ENCODE peak calls at places on chromosomes 7 and 10, in ten cellular contexts. M is stimulated activated CD4-positive, alpha-beta T cell treated with anti-CD3 and anti-CD28 coated beads, Interleukin-12 subunit alpha, Interleukin-12 subunit beta, amount 100 ng/mL, for 24 hours; W is CD8-positive, alpha-beta memory T cell; K is NCI-H1105; Z is ACHN; F is HTR-8/SVneo; N is stimulated activated CD8-positive, alpha-beta memory T cell treated with anti-CD3 and anti-CD28 coated beads, Interleukin-15, amount 100 ng/mL, for 24 hours; O is left colon; J is lower leg skin; T is activated T-helper 9 cell treated with anti-CD3 and anti-CD28 coated beads, Interleukin-2, amount 50 U/mL, for 16 hours. D is an unnamed sample.

GRCh38 chr7:41163991-41164390 is 538.9 kb downstream of the INHBA start:
- DNase-seq in M (no peak), W (no peak), K (no peak), Z (no peak), F (no peak), N (no peak), O (no peak), J (no peak), T (no peak), D (no peak)

GRCh38 chr10:33193867-33194521 is 140.5 kb downstream of the NRP1 start:
- DNase-seq in M (no peak), W (no peak), K (no peak), Z (peak), F (no peak), N (no peak), O (no peak), J (no peak), T (no peak), D (no peak)

GRCh38 chr7:101077303-101078086 is 7.8 kb upstream of the TRIM56 start:
- DNase-seq in M (peak), W (peak), K (peak), Z (peak), F (peak), N (peak), O (peak), J (peak), T (peak), D (peak)

GRCh38 chr10:133375357-133376115 is 2.4 kb upstream of the ECHS1 start:
- DNase-seq in M (no peak), W (no peak), K (no peak), Z (no peak), F (no peak), N (no peak), O (no peak), J (no peak), T (no peak), D (no peak)

GRCh38 chr10:89792187-89792586 is 90.8 kb downstream of the KIF20B start:
- DNase-seq in M (no peak), W (no peak), K (no peak), Z (no peak), F (no peak), N (no peak), O (no peak), J (no peak), T (no peak), D (no peak)

GRCh38 chr7:31340603-31341002 is at the start of gene NEUROD6:
- DNase-seq in M (no peak), W (no peak), K (no peak), Z (no peak), F (no peak), N (no peak), O (no peak), J (no peak), T (no peak), D (no peak)

GRCh38 chr10:74432841-74433594 is 282.0 kb downstream of the ADK start:
- DNase-seq in M (no peak), W (no peak), K (peak), Z (no peak), F (peak), N (no peak), O (no peak), J (no peak), T (no peak), D (no peak)

GRCh38 chr7:423312-424260 is 96.1 kb downstream of the PDGFA start:
- DNase-seq in M (no peak), W (no peak), K (no peak), Z (no peak), F (no peak), N (no peak), O (no peak), J (no peak), T (no peak), D (no peak)

GRCh38 chr10:99419688-99420087 is 10.7 kb downstream of the GOT1 start:
- DNase-seq in M (no peak), W (no peak), K (no peak), Z (no peak), F (no peak), N (no peak), O (no peak), J (no peak), T (no peak), D (no peak)

GRCh38 chr7:157397751-157398691 is 61.2 kb downstream of the DNAJB6 start:
- DNase-seq in M (no peak), W (peak), K (peak), Z (peak), F (no peak), N (no peak), O (peak), J (no peak), T (no peak), D (peak)

GRCh38 chr7:29080803-29081202 is 65.5 kb downstream of the CPVL start:
- DNase-seq in M (no peak), W (no peak), K (peak), Z (no peak), F (no peak), N (no peak), O (no peak), J (no peak), T (no peak), D (no peak)

GRCh38 chr7:54812747-54813146 is 53.7 kb upstream of the SEC61G start:
- DNase-seq in M (no peak), W (no peak), K (no peak), Z (peak), F (no peak), N (no peak), O (no peak), J (no peak), T (no peak), D (no peak)

GRCh38 chr10:126387041-126387908 is 1.0 kb downstream of the ADAM12 start:
- DNase-seq in M (peak), W (no peak), K (peak), Z (peak), F (peak), N (peak), O (peak), J (peak), T (peak), D (no peak)

GRCh38 chr7:42914009-42914725 is 2.3 kb upstream of the C7orf25 start:
- DNase-seq in M (no peak), W (no peak), K (no peak), Z (no peak), F (no peak), N (no peak), O (no peak), J (no peak), T (no peak), D (no peak)

GRCh38 chr10:116918583-116918982 is 69.3 kb downstream of the ENO4 start:
- DNase-seq in M (no peak), W (no peak), K (no peak), Z (no peak), F (no peak), N (no peak), O (no peak), J (no peak), T (no peak), D (no peak)

GRCh38 chr7:55731931-55732330 is 130.6 kb downstream of the SEPTIN14 start:
- DNase-seq in M (no peak), W (no peak), K (no peak), Z (no peak), F (no peak), N (no peak), O (no peak), J (no peak), T (no peak), D (no peak)

D was measured in NCI-H2029.